ENCODE peak calls at places on chromosome 6, in four cellular contexts. One of them, this sample, is unnamed.
A peak's percentile ranks its signal among the peaks of the same experiment; 100 is the strongest.

GRCh38 chr6:6960571-6961251 is 147.1 kb upstream of the RREB1 start:
- DNase-seq in nephron progenitor cell: no peak
- DNase-seq in GM18507: no peak
- DNase-seq in GM04504: no peak
- DNase-seq in this sample: no peak

GRCh38 chr6:30463651-30464618 is 25.4 kb upstream of the HLA-E start:
- DNase-seq in GM18507: no peak
- DNase-seq in nephron progenitor cell: peak; percentile 9
- DNase-seq in GM04504: no peak
- DNase-seq in this sample: no peak

GRCh38 chr6:128275030-128275429 is 245.4 kb downstream of the PTPRK start:
- DNase-seq in nephron progenitor cell: no peak
- DNase-seq in GM18507: no peak
- DNase-seq in GM04504: no peak
- DNase-seq in this sample: no peak

GRCh38 chr6:107030151-107030550 is 2.2 kb downstream of the MTRES1 start:
- DNase-seq in GM04504: no peak
- DNase-seq in nephron progenitor cell: no peak
- DNase-seq in GM18507: no peak
- DNase-seq in this sample: no peak

GRCh38 chr6:63643862-63644261 is 8.3 kb downstream of the PHF3 start:
- DNase-seq in nephron progenitor cell: no peak
- DNase-seq in GM18507: no peak
- DNase-seq in GM04504: no peak
- DNase-seq in this sample: no peak

GRCh38 chr6:15061176-15061575 is 184.7 kb upstream of the JARID2 start:
- DNase-seq in GM18507: no peak
- DNase-seq in GM04504: no peak
- DNase-seq in nephron progenitor cell: peak; percentile 32
- DNase-seq in this sample: no peak

GRCh38 chr6:23927935-23928334 is 198.1 kb upstream of the NRSN1 start:
- DNase-seq in GM18507: no peak
- DNase-seq in GM04504: no peak
- DNase-seq in nephron progenitor cell: no peak
- DNase-seq in this sample: no peak

GRCh38 chr6:138278326-138278725 is 60.0 kb upstream of the PBOV1 start:
- DNase-seq in GM18507: no peak
- DNase-seq in nephron progenitor cell: peak; percentile 9
- DNase-seq in GM04504: no peak
- DNase-seq in this sample: no peak

GRCh38 chr6:5513393-5513792 is 252.1 kb downstream of the FARS2 start:
- DNase-seq in GM04504: no peak
- DNase-seq in nephron progenitor cell: no peak
- DNase-seq in GM18507: no peak
- DNase-seq in this sample: no peak

GRCh38 chr6:137808191-137808590 is 58.9 kb upstream of the TNFAIP3 start:
- DNase-seq in GM18507: no peak
- DNase-seq in GM04504: peak; percentile 23
- DNase-seq in nephron progenitor cell: no peak
- DNase-seq in this sample: peak; percentile 49

GRCh38 chr6:39401376-39401775 is 78.9 kb upstream of the KCNK16 start:
- DNase-seq in GM18507: no peak
- DNase-seq in GM04504: no peak
- DNase-seq in nephron progenitor cell: no peak
- DNase-seq in this sample: no peak

GRCh38 chr6:45571159-45571558 is 193.4 kb upstream of the SUPT3H start:
- DNase-seq in GM18507: no peak
- DNase-seq in nephron progenitor cell: no peak
- DNase-seq in GM04504: no peak
- DNase-seq in this sample: no peak